ENCODE peak calls at places on chromosomes 4 and X, in four cellular contexts. J is A549, T is GM12878, M is HepG2. B is an unnamed sample.
A peak's percentile ranks its signal among the peaks of the same experiment; 100 is the strongest.

GRCh38 chr4:165204462-165204830 is 2.9 kb upstream of the KLHL2 start:
- DNase-seq in J (no peak), M (no peak), T (no peak), B (no peak)

GRCh38 chr4:99644453-99644852 is 13.2 kb downstream of the C4orf54 start:
- DNase-seq in J (no peak), M (no peak), T (no peak), B (no peak)

GRCh38 chr4:73683033-73683432 is 57.3 kb upstream of the CXCL8 start:
- DNase-seq in J (no peak), M (no peak), T (no peak), B (no peak)

GRCh38 chr4:3716034-3716875 is 49.9 kb upstream of the ADRA2C start:
- DNase-seq in T (no peak), M (no peak), J (no peak), B (no peak)

GRCh38 chr4:150244600-150244999 is 166.4 kb downstream of the DCLK2 start:
- DNase-seq in J (no peak), M (no peak), T (no peak), B (peak; percentile 23)

GRCh38 chr4:129822708-129823504 is 727.0 kb downstream of the C4orf33 start:
- DNase-seq in J (no peak), M (no peak), T (no peak), B (no peak)

GRCh38 chr4:165351359-165352130 is 24.1 kb downstream of the MSMO1 start:
- DNase-seq in M (peak; percentile 43), J (no peak), T (no peak), B (peak; percentile 61)

GRCh38 chr4:111960241-111960667 is 185.0 kb upstream of the FAM241A start:
- DNase-seq in M (no peak), J (no peak), T (peak; percentile 82), B (no peak)

GRCh38 chr4:21879187-21879586 is 69.4 kb downstream of the KCNIP4 start:
- DNase-seq in J (no peak), M (peak; percentile 5), T (no peak), B (peak; percentile 66)

GRCh38 chr4:66052426-66052825 is 382.1 kb upstream of the EPHA5 start:
- DNase-seq in J (no peak), T (no peak), M (no peak), B (no peak)

GRCh38 chr4:8856835-8857590 is 14.6 kb downstream of the HMX1 start:
- DNase-seq in J (no peak), M (no peak), T (no peak), B (peak; percentile 56)

GRCh38 chr4:22237155-22237751 is 278.6 kb downstream of the ADGRA3 start:
- DNase-seq in M (peak; percentile 15), J (no peak), T (no peak), B (peak; percentile 91)

GRCh38 chr4:75289843-75290616 is 224.2 kb downstream of the RCHY1 start:
- DNase-seq in T (peak; percentile 23), J (no peak), M (peak; percentile 20), B (peak; percentile 81)

GRCh38 chr4:147312376-147313046 is 168.4 kb upstream of the EDNRA start:
- DNase-seq in T (no peak), J (no peak), M (no peak), B (peak; percentile 2)

GRCh38 chr4:186844059-186844681 is 120.5 kb upstream of the FAT1 start:
- DNase-seq in T (no peak), J (no peak), M (no peak), B (no peak)

GRCh38 chrX:138128025-138128671 is 562.2 kb downstream of the ZIC3 start:
- DNase-seq in M (peak; percentile 2), J (peak; percentile 5), T (no peak), B (peak; percentile 55)

GRCh38 chrX:48632207-48632606 is 34.9 kb downstream of the WDR13 start:
- DNase-seq in J (no peak), M (no peak), T (no peak), B (no peak)

GRCh38 chr4:179927473-179927872 is 2315.7 kb upstream of the TENM3 start:
- DNase-seq in M (no peak), J (no peak), T (no peak), B (no peak)

GRCh38 chrX:112816908-112817307 is 23.7 kb downstream of the AMOT start:
- DNase-seq in M (no peak), J (no peak), T (no peak), B (no peak)

GRCh38 chr4:38223801-38224236 is 263.6 kb downstream of the PTTG2 start:
- DNase-seq in J (no peak), M (peak; percentile 81), T (no peak), B (no peak)

GRCh38 chrX:78979789-78980464 is 34.7 kb downstream of the P2RY10 start:
- DNase-seq in J (no peak), T (peak; percentile 84), M (no peak), B (no peak)

GRCh38 chrX:48971325-48972213 is at the start of gene KCND1:
- DNase-seq in T (no peak), J (no peak), M (no peak), B (peak; percentile 69)

GRCh38 chr4:76585897-76586360 is 150.9 kb downstream of the SHROOM3 start:
- DNase-seq in M (peak; percentile 7), J (peak; percentile 71), T (no peak), B (peak; percentile 96)

GRCh38 chrX:43968347-43968746 is 4.8 kb downstream of the NDP start:
- DNase-seq in T (no peak), M (no peak), J (no peak), B (no peak)

GRCh38 chr4:99645036-99645435 is 12.6 kb downstream of the C4orf54 start:
- DNase-seq in M (no peak), T (no peak), J (no peak), B (peak; percentile 83)

GRCh38 chr4:37623125-37623524 is 63.1 kb downstream of the RELL1 start:
- DNase-seq in J (no peak), T (no peak), M (no peak), B (no peak)

GRCh38 chrX:43716144-43716543 is 60.0 kb downstream of the MAOA start:
- DNase-seq in J (no peak), T (no peak), M (no peak), B (no peak)

GRCh38 chr4:42642136-42642797 is 14.6 kb downstream of the ATP8A1 start:
- DNase-seq in T (no peak), M (no peak), J (no peak), B (no peak)

GRCh38 chr4:181958435-181958834 is 284.8 kb upstream of the TENM3 start:
- DNase-seq in T (no peak), J (no peak), M (no peak), B (no peak)

GRCh38 chrX:154785711-154786110 is 19.6 kb downstream of the MPP1 start:
- DNase-seq in J (no peak), T (no peak), M (no peak), B (no peak)

DNA sequence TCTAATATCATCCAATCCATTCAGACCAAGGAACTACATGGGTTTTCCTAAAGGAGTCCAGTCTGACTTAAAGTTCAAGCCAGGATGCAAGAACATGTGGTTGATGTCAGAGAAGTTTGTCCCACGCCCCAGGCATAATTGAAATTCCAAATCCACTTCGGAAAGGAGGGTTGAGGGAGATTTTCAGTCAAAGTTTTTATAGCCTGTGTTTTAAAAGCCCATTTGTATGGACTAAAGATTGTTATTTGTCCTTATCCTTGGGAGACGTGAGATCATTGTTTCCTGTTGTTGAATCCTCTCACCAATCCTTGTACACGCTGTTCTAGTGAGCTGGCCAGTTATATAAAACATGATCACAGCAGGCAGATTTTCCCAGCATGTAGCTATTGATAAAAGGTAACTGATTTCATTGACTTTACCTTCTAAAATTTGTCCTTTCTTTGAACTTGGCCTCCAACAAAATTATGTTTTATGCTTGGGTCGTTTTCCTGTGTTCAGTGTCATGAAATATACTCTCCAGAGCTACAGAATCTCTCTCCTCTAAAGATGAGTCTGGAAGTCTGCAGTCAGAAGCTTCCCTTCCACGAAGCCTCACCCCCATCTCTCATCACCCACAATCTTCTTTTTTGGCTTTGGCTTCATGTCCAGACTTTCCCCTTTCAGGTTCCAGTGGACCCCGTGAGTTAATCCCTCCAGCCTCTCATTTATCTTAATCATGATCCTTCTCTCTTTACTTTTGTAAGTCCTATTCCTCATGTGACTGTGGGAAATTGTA is 92.9 kb downstream of the ATP10D start:
- DNase-seq in M (no peak), T (no peak), J (no peak), B (no peak)
- TF ChIP-seq JUNB in M (no peak), T (no peak), J (no peak), B (no peak)

GRCh38 chr4:53956053-53956452 is 108.4 kb downstream of the CHIC2 start:
- DNase-seq in M (no peak), T (no peak), J (no peak), B (no peak)

GRCh38 chr4:53962516-53963225 is 101.7 kb downstream of the CHIC2 start:
- DNase-seq in J (no peak), T (no peak), M (no peak), B (no peak)

GRCh38 chr4:53960843-53961242 is 103.6 kb downstream of the CHIC2 start:
- DNase-seq in J (no peak), T (no peak), M (no peak), B (no peak)

GRCh38 chr4:53956454-53956853 is 108.0 kb downstream of the CHIC2 start:
- DNase-seq in J (no peak), M (no peak), T (no peak), B (no peak)

DNA sequence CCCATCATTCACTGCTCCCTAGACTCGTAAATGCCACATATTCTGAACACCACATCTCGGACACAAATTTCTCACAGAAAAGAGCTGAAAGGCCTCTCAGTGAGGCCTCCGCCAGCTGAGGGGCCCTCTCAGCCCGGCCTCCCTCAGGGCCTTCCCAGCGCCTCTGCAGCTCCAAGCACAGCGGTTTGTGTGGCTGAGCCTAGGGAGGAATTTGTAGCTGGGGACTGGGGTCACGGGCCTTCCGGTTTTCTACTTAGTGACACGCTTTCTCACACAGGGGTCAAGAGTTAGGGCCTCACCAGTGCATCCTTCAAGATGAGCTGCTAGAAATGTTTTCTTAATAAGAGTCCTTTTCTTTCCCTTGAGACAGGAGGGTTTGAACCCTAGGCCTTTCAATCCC is 105.0 kb downstream of the CHIC2 start:
- DNase-seq in M (no peak), T (no peak), J (no peak), B (no peak)
- H3K4me2 ChIP-seq in M (no peak overlapping the region), T (no peak overlapping the region), J (no peak overlapping the region), B (peak overlapping the region; percentile 26)

GRCh38 chr4:18318682-18319410 is 297.3 kb upstream of the LCORL start:
- DNase-seq in M (no peak), T (no peak), J (no peak), B (peak; percentile 16)
- TF ChIP-seq JUNB in M (no peak), T (no peak), J (no peak), B (no peak)

GRCh38 chr4:174119818-174120217 is 163.6 kb downstream of the FBXO8 start:
- DNase-seq in J (no peak), M (no peak), T (no peak), B (no peak)

GRCh38 chr4:174118171-174118570 is 165.3 kb downstream of the FBXO8 start:
- DNase-seq in J (no peak), M (no peak), T (no peak), B (no peak)

GRCh38 chr4:174122705-174123104 is 160.8 kb downstream of the FBXO8 start:
- DNase-seq in M (no peak), J (no peak), T (no peak), B (no peak)

GRCh38 chr4:174119051-174119450 is 164.4 kb downstream of the FBXO8 start:
- DNase-seq in M (no peak), T (no peak), J (no peak), B (no peak)

GRCh38 chr4:174120446-174121142 is 162.9 kb downstream of the FBXO8 start:
- DNase-seq in T (no peak), J (peak; percentile 19), M (peak; percentile 62), B (peak; percentile 75)
- H3K4me2 ChIP-seq in T (no peak overlapping the region), J (peak overlapping the region; percentile 68), M (peak overlapping the region; percentile 58), B (peak overlapping the region; percentile 57)